ENCODE peak calls at places on chromosomes 4 and X, in six cellular contexts. Z is astrocyte of the cerebellum, J is hepatocyte, Y is fibroblast of pulmonary artery, C is spleen, U is dorsolateral prefrontal cortex. I is an unnamed sample.

GRCh38 chr4:2825184-2825506 is 18.5 kb upstream of the ADD1 start:
- DNase-seq in Z (no peak), J (no peak), Y (no peak), C (no peak), U (no peak), I (no peak)

GRCh38 chr4:53844133-53844532 is 220.3 kb downstream of the CHIC2 start:
- DNase-seq in Z (no peak), J (no peak), Y (no peak), C (no peak), U (no peak), I (no peak)

GRCh38 chr4:16837475-16837874 is 61.0 kb downstream of the LDB2 start:
- DNase-seq in Z (no peak), J (no peak), Y (no peak), C (no peak), U (no peak), I (no peak)

GRCh38 chr4:119898211-119898610 is 168.4 kb downstream of the MAD2L1 start:
- DNase-seq in Z (no peak), J (no peak), Y (no peak), C (no peak), U (no peak), I (no peak)

GRCh38 chr4:74613266-74613665 is 168.3 kb downstream of the AREG start:
- DNase-seq in Z (no peak), J (no peak), Y (no peak), C (no peak), U (no peak), I (no peak)

GRCh38 chr4:182628000-182628399 is 289.2 kb downstream of the DCTD start:
- DNase-seq in Z (no peak), J (no peak), Y (no peak), C (no peak), U (no peak), I (no peak)

GRCh38 chrX:30900227-30900626 is 11.2 kb upstream of the TAB3 start:
- DNase-seq in Z (no peak), J (no peak), Y (no peak), C (no peak), U (no peak), I (peak; percentile 39)

GRCh38 chr4:86481429-86481828 is 112.7 kb upstream of the PTPN13 start:
- DNase-seq in Z (no peak), J (no peak), Y (no peak), C (no peak), U (no peak), I (no peak)

GRCh38 chr4:150240011-150240410 is 161.8 kb downstream of the DCLK2 start:
- DNase-seq in Z (no peak), J (no peak), Y (no peak), C (no peak), U (no peak), I (no peak)

GRCh38 chrX:80237072-80237471 is 183.2 kb upstream of the TENT5D start:
- DNase-seq in Z (no peak), J (no peak), Y (no peak), C (no peak), U (no peak), I (peak; percentile 22)

GRCh38 chr4:40349561-40350198 is 14.5 kb downstream of the CHRNA9 start:
- DNase-seq in Z (no peak), J (peak; percentile 27), Y (peak; percentile 11), C (no peak), U (no peak), I (peak; percentile 42)

GRCh38 chr4:53804719-53805118 is 213.4 kb upstream of the LNX1 start:
- DNase-seq in Z (no peak), J (peak; percentile 43), Y (peak; percentile 28), C (no peak), U (no peak), I (no peak)

GRCh38 chrX:143788265-143788664 is 67.7 kb upstream of the SPANXN2 start:
- DNase-seq in Z (no peak), J (peak; percentile 25), Y (peak; percentile 64), C (no peak), U (no peak), I (peak; percentile 38)

GRCh38 chr4:83340692-83341343 is 6.2 kb upstream of the HPSE start:
- DNase-seq in Z (no peak), J (no peak), Y (no peak), C (no peak), U (no peak), I (no peak)

GRCh38 chr4:128159967-128160366 is 98.9 kb downstream of the LARP1B start:
- DNase-seq in Z (no peak), J (no peak), Y (peak; percentile 56), C (no peak), U (no peak), I (no peak)

GRCh38 chr4:10344824-10345223 is 112.4 kb downstream of the ZNF518B start:
- DNase-seq in Z (no peak), J (no peak), Y (no peak), C (no peak), U (no peak), I (no peak)

GRCh38 chr4:74499986-74500781 is 55.2 kb downstream of the AREG start:
- DNase-seq in Z (no peak), J (no peak), Y (no peak), C (no peak), U (no peak), I (peak; percentile 16)

GRCh38 chr4:19455196-19455595 is 796.5 kb upstream of the SLIT2 start:
- DNase-seq in Z (no peak), J (no peak), Y (no peak), C (no peak), U (no peak), I (no peak)

GRCh38 chr4:124278477-124278876 is 434.1 kb downstream of the ANKRD50 start:
- DNase-seq in Z (peak; percentile 20), J (no peak), Y (peak; percentile 91), C (no peak), U (no peak), I (peak; percentile 93)

GRCh38 chr4:150363721-150364688 is 217.9 kb upstream of the MAB21L2 start:
- DNase-seq in Z (peak; percentile 82), J (no peak), Y (no peak), C (no peak), U (no peak), I (no peak)

GRCh38 chr4:153018716-153019115 is 82.6 kb downstream of the FHDC1 start:
- DNase-seq in Z (no peak), J (no peak), Y (no peak), C (no peak), U (no peak), I (no peak)

GRCh38 chr4:128635141-128635911 is 174.2 kb upstream of the JADE1 start:
- DNase-seq in Z (no peak), J (peak; percentile 92), Y (peak; percentile 97), C (no peak), U (peak; percentile 9), I (peak; percentile 91)

GRCh38 chr4:48490012-48490679 is at the start of gene ZAR1:
- DNase-seq in Z (no peak), J (peak; percentile 19), Y (no peak), C (no peak), U (no peak), I (no peak)

GRCh38 chr4:174217273-174218126 is 66.0 kb downstream of the FBXO8 start:
- DNase-seq in Z (peak; percentile 79), J (peak; percentile 19), Y (peak; percentile 60), C (no peak), U (no peak), I (peak; percentile 90)

GRCh38 chr4:102638621-102639020 is 122.1 kb downstream of the MANBA start:
- DNase-seq in Z (no peak), J (no peak), Y (no peak), C (no peak), U (no peak), I (peak; percentile 51)

GRCh38 chr4:22514001-22514400 is 1.9 kb downstream of the ADGRA3 start:
- DNase-seq in Z (peak; percentile 71), J (no peak), Y (peak; percentile 40), C (no peak), U (no peak), I (peak; percentile 52)
- H3K4me3 ChIP-seq in Z (peak overlapping the region; percentile 76), J (peak overlapping the region; percentile 47), Y (peak overlapping the region; percentile 75), C (no peak overlapping the region), U (peak overlapping the region; percentile 65), I (peak overlapping the region; percentile 78)

DNA sequence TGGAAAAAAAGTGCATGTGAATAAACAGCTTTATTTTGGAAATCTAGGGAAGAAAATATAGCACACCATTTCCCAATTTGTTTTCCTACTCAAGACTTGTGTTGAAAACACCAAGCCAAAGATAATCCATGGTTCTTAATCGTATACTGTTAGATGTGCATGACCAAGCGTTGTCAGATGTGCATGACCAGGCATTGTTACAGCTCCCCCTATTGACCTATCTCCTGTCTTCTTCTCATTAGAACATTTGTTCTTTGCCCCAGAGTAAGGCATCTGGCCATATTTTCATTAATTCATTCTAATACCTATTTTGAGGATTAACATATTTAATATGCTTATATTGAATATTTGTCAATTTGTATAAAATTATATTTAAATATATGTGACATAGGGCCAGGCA is 14.4 kb upstream of the VCX start:
- DNase-seq in Z (no peak), J (peak; percentile 14), Y (no peak), C (no peak), U (no peak), I (no peak)
- TF ChIP-seq CTCF in Z (peak; percentile 7), J (peak; percentile 27), Y (no peak), C (no peak), U (no peak), I (no peak)

GRCh38 chr4:80197601-80198444 is 520 bp downstream of the PRDM8 start:
- DNase-seq in Z (no peak), J (no peak), Y (peak; percentile 10), C (peak; percentile 79), U (no peak), I (no peak)

GRCh38 chr4:80199004-80199579 is 1.8 kb downstream of the PRDM8 start:
- DNase-seq in Z (no peak), J (no peak), Y (no peak), C (no peak), U (no peak), I (no peak)

GRCh38 chr4:80195441-80196139 is 1.7 kb upstream of the PRDM8 start:
- DNase-seq in Z (no peak), J (no peak), Y (no peak), C (no peak), U (no peak), I (no peak)

GRCh38 chr4:80197132-80197573 is at the start of gene PRDM8:
- DNase-seq in Z (no peak), J (no peak), Y (peak; percentile 9), C (peak; percentile 85), U (peak; percentile 32), I (no peak)

GRCh38 chr4:80196259-80197131 is 808 bp upstream of the PRDM8 start:
- DNase-seq in Z (no peak), J (no peak), Y (no peak), C (no peak), U (no peak), I (no peak)
- H3K4me3 ChIP-seq in Z (peak overlapping the region; percentile 47), J (no peak overlapping the region), Y (peak overlapping the region; percentile 37), C (peak overlapping the region; percentile 25), U (peak overlapping the region; percentile 76), I (peak overlapping the region; percentile 47)

GRCh38 chrX:136487647-136488046 is at the start of gene BRS3:
- DNase-seq in Z (no peak), J (no peak), Y (no peak), C (no peak), U (no peak), I (no peak)

GRCh38 chrX:136491832-136492231 is 4.1 kb downstream of the BRS3 start:
- DNase-seq in Z (no peak), J (no peak), Y (no peak), C (no peak), U (no peak), I (no peak)

DNA sequence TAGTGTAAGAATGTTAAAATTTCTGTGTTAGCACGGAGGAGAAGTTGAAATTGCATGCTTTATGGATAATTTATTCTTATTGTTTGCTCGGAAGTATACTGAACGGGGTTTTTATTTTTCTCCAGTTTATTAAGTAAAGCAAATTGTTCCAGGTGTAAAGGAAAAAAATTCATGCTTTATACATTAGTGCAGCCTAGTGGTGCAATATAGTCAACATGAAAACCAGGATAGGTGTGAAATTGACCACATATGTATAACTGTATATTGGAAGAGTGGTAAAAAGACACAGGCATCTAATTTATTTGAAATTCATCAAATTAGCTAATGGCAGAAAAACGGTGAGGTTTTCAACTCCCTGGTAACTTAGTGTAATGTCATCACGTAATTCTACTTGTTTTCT is 959 bp downstream of the BRS3 start:
- DNase-seq in Z (no peak), J (no peak), Y (no peak), C (no peak), U (no peak), I (no peak)
- TF ChIP-seq CTCF in Z (no peak), J (no peak), Y (no peak), C (no peak), U (no peak), I (no peak)